ENCODE peak calls at places on chromosomes 6 and 20, in nine cellular contexts. H is CD8-positive, alpha-beta memory T cell; X is cardiac muscle cell; Q is neural crest cell; O is activated CD8-positive, alpha-beta T cell treated with anti-CD3 and anti-CD28 coated beads, Interleukin-2, amount 10 ng/mL, durations not matched to agents 7 days and 5 days; D is amniotic stem cell; F is SHP77; M is aorta; S is NCI-H1105. R is an unnamed sample.

GRCh38 chr6:157848693-157849092 is 25.6 kb downstream of the SNX9 start:
- DNase-seq in M (no peak), Q (no peak), H (no peak), F (no peak), S (no peak), X (no peak), O (peak), D (no peak), R (no peak)

GRCh38 chr6:61649845-61650244 is 636.2 kb downstream of the KHDRBS2 start:
- DNase-seq in Q (no peak), O (no peak), F (no peak), M (no peak), D (no peak), X (no peak), H (no peak), S (no peak), R (no peak)

GRCh38 chr6:16639689-16640480 is 121.4 kb downstream of the ATXN1 start:
- DNase-seq in H (no peak), D (peak), X (no peak), M (no peak), Q (no peak), O (no peak), F (no peak), S (no peak), R (no peak)

GRCh38 chr6:41546866-41547798 is 951 bp downstream of the FOXP4 start:
- DNase-seq in M (peak), Q (no peak), H (peak), F (no peak), O (no peak), D (no peak), S (peak), X (peak), R (peak)

GRCh38 chr6:136549359-136550044 is 720 bp downstream of the MAP7 start:
- DNase-seq in M (peak), D (no peak), S (no peak), O (no peak), X (peak), F (no peak), H (no peak), Q (no peak), R (peak)

GRCh38 chr6:139429559-139430150 is 55.2 kb upstream of the CITED2 start:
- DNase-seq in X (peak), Q (peak), O (no peak), H (no peak), F (no peak), D (no peak), M (no peak), S (no peak), R (no peak)

GRCh38 chr20:45781391-45781931 is 10.2 kb downstream of the WFDC3 start:
- DNase-seq in D (peak), X (no peak), O (no peak), Q (no peak), H (no peak), S (no peak), F (no peak), M (peak), R (no peak)

GRCh38 chr6:20350215-20350614 is 51.5 kb upstream of the E2F3 start:
- DNase-seq in H (no peak), O (no peak), M (no peak), D (no peak), F (no peak), X (no peak), Q (no peak), S (no peak), R (no peak)

GRCh38 chr20:20457392-20458126 is 89.7 kb downstream of the INSM1 start:
- DNase-seq in F (peak), M (no peak), H (no peak), D (no peak), Q (no peak), X (no peak), S (no peak), O (no peak), R (no peak)

GRCh38 chr6:31659649-31660223 is 842 bp downstream of the C6orf47 start:
- DNase-seq in D (no peak), H (peak), X (peak), Q (no peak), F (no peak), O (no peak), S (no peak), M (peak), R (no peak)